ENCODE peak calls at places on chromosomes 7 and 10, in four cellular contexts. J is mesendoderm, Q is H9, H is neuronal stem cell. S is an unnamed sample.

GRCh38 chr10:36462194-36462593 is 663.2 kb upstream of the ANKRD30A start:
- DNase-seq in J (no peak), Q (no peak), H (no peak), S (peak; percentile 22)

GRCh38 chr7:21640150-21640549 is 97.3 kb downstream of the DNAH11 start:
- DNase-seq in J (no peak), Q (no peak), H (no peak), S (no peak)

GRCh38 chr7:52168085-52168484 is 851.5 kb upstream of the COBL start:
- DNase-seq in J (peak; percentile 59), Q (peak; percentile 61), H (no peak), S (no peak)

GRCh38 chr7:110842796-110843195 is 248.1 kb upstream of the LRRN3 start:
- DNase-seq in J (no peak), Q (no peak), H (no peak), S (no peak)

GRCh38 chr7:42272793-42273665 is 36.0 kb upstream of the GLI3 start:
- DNase-seq in J (peak; percentile 81), Q (peak; percentile 34), H (no peak), S (peak; percentile 59)

GRCh38 chr10:69242844-69243212 is 22.7 kb downstream of the HKDC1 start:
- DNase-seq in J (no peak), Q (no peak), H (no peak), S (no peak)

GRCh38 chr7:90824386-90825307 is 228.5 kb downstream of the CDK14 start:
- DNase-seq in J (no peak), Q (no peak), H (no peak), S (peak; percentile 91)

GRCh38 chr7:134752006-134752760 is 27.3 kb upstream of the CALD1 start:
- DNase-seq in J (no peak), Q (no peak), H (no peak), S (peak; percentile 71)

GRCh38 chr10:132630156-132630555 is 92.6 kb downstream of the INPP5A start:
- DNase-seq in J (no peak), Q (no peak), H (no peak), S (no peak)

GRCh38 chr10:121325490-121326231 is 272.6 kb downstream of the FGFR2 start:
- DNase-seq in J (no peak), Q (no peak), H (no peak), S (no peak)

GRCh38 chr7:52355059-52355458 is 680.4 kb upstream of the POM121L12 start:
- DNase-seq in J (peak; percentile 43), Q (peak; percentile 52), H (no peak), S (no peak)

GRCh38 chr10:34290412-34291082 is 524.5 kb downstream of the PARD3 start:
- DNase-seq in J (no peak), Q (no peak), H (no peak), S (peak; percentile 87)

GRCh38 chr7:22394739-22395138 is 37.8 kb upstream of the RAPGEF5 start:
- DNase-seq in J (no peak), Q (no peak), H (no peak), S (no peak)

GRCh38 chr7:98209166-98209920 is 1.9 kb upstream of the BHLHA15 start:
- DNase-seq in J (no peak), Q (no peak), H (no peak), S (no peak)

GRCh38 chr7:40915061-40915460 is 780.3 kb downstream of the SUGCT start:
- DNase-seq in J (no peak), Q (no peak), H (no peak), S (peak; percentile 65)

GRCh38 chr7:156473476-156474240 is 166.9 kb upstream of the RNF32 start:
- DNase-seq in J (peak; percentile 44), Q (peak; percentile 49), H (peak; percentile 12), S (peak; percentile 19)

GRCh38 chr7:153640586-153640985 is 411.6 kb upstream of the DPP6 start:
- DNase-seq in J (no peak), Q (no peak), H (no peak), S (no peak)

GRCh38 chr10:79381804-79382221 is 34.5 kb downstream of the PPIF start:
- DNase-seq in J (peak; percentile 80), Q (peak; percentile 39), H (no peak), S (peak; percentile 84)

GRCh38 chr7:36752026-36752735 is 27.9 kb upstream of the AOAH start:
- DNase-seq in J (no peak), Q (no peak), H (no peak), S (no peak)

GRCh38 chr7:11540271-11540761 is 291.7 kb downstream of the THSD7A start:
- DNase-seq in J (no peak), Q (no peak), H (no peak), S (no peak)

GRCh38 chr10:52050429-52051047 is 263.5 kb upstream of the DKK1 start:
- DNase-seq in J (no peak), Q (no peak), H (no peak), S (no peak)

GRCh38 chr10:98676895-98677294 is 230.2 kb upstream of the HPS1 start:
- DNase-seq in J (peak; percentile 69), Q (no peak), H (no peak), S (no peak)

GRCh38 chr10:70317272-70317942 is 33.6 kb upstream of the NPFFR1 start:
- DNase-seq in J (no peak), Q (no peak), H (no peak), S (no peak)

GRCh38 chr7:105006367-105007139 is 7.5 kb upstream of the KMT2E start:
- DNase-seq in J (peak; percentile 26), Q (no peak), H (no peak), S (no peak)

GRCh38 chr7:22732556-22733126 is 5.6 kb downstream of the IL6 start:
- DNase-seq in J (no peak), Q (no peak), H (no peak), S (peak; percentile 45)

GRCh38 chr7:116876664-116877442 is 14.5 kb downstream of the CAPZA2 start:
- DNase-seq in J (peak; percentile 91), Q (no peak), H (no peak), S (peak; percentile 38)

GRCh38 chr10:25068152-25069058 is 52.0 kb downstream of the THNSL1 start:
- DNase-seq in J (peak; percentile 78), Q (peak; percentile 71), H (no peak), S (peak; percentile 84)

GRCh38 chr10:111488668-111489067 is 411.8 kb downstream of the ADRA2A start:
- DNase-seq in J (peak; percentile 26), Q (no peak), H (no peak), S (no peak)

GRCh38 chr7:24102988-24103387 is 181.0 kb upstream of the NPY start:
- DNase-seq in J (peak; percentile 62), Q (no peak), H (no peak), S (no peak)
- H3K4ac ChIP-seq in J (no peak overlapping the region), Q (no peak overlapping the region), H (no peak overlapping the region), S (no peak overlapping the region)

GRCh38 chr10:6212806-6213205 is 10.1 kb downstream of the PFKFB3 start:
- DNase-seq in J (no peak), Q (no peak), H (no peak), S (no peak)

GRCh38 chr10:6213908-6214307 is 11.2 kb downstream of the PFKFB3 start:
- DNase-seq in J (peak; percentile 53), Q (no peak), H (no peak), S (no peak)

GRCh38 chr10:6211341-6212265 is 8.9 kb downstream of the PFKFB3 start:
- DNase-seq in J (peak; percentile 44), Q (peak; percentile 27), H (peak; percentile 56), S (peak; percentile 46)

GRCh38 chr10:6213257-6213905 is 10.6 kb downstream of the PFKFB3 start:
- DNase-seq in J (no peak), Q (no peak), H (no peak), S (no peak)

GRCh38 chr10:6212266-6212640 is 9.5 kb downstream of the PFKFB3 start:
- DNase-seq in J (no peak), Q (no peak), H (no peak), S (no peak)
- H3K4ac ChIP-seq in J (no peak overlapping the region), Q (no peak overlapping the region), H (peak overlapping the region; percentile 0), S (peak overlapping the region; percentile 34)

GRCh38 chr7:157853076-157853788 is 516.4 kb downstream of the DNAJB6 start:
- DNase-seq in J (no peak), Q (no peak), H (no peak), S (no peak)
- H3K4ac ChIP-seq in J (no peak overlapping the region), Q (no peak overlapping the region), H (no peak overlapping the region), S (no peak overlapping the region)

GRCh38 chr10:102449321-102450123 is 1.8 kb downstream of the C10orf95 start:
- DNase-seq in J (peak; percentile 91), Q (peak; percentile 91), H (no peak), S (no peak)
- H3K4ac ChIP-seq in J (peak overlapping the region; percentile 62), Q (no peak overlapping the region), H (no peak overlapping the region), S (peak overlapping the region; percentile 47)

GRCh38 chr7:46007990-46008643 is 87.0 kb upstream of the IGFBP3 start:
- DNase-seq in J (no peak), Q (no peak), H (no peak), S (no peak)

GRCh38 chr7:46015107-46015868 is 94.2 kb upstream of the IGFBP3 start:
- DNase-seq in J (peak; percentile 97), Q (peak; percentile 88), H (peak; percentile 82), S (peak; percentile 26)

GRCh38 chr7:46007194-46007593 is 86.1 kb upstream of the IGFBP3 start:
- DNase-seq in J (no peak), Q (no peak), H (no peak), S (peak; percentile 13)

GRCh38 chr7:46011501-46011900 is 90.4 kb upstream of the IGFBP3 start:
- DNase-seq in J (peak; percentile 82), Q (no peak), H (no peak), S (no peak)

DNA sequence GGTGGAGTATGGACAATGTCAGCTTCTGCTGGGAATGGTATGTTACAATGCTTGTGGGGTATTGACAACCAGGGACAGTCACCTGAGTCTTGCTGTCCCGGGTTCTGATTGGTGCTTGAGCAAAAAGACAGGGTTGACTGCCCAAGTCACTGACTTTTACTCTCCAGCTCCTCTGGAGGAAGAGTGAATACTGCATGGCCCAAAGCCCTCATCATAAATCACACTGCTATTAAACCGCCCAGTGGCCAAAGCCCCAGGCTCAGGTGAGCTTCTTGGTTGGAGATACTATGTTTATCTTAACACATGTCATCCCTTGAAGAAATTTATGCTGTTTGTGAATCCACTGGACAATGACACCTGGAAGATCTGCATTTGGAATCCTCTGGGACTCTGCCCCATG is 90.0 kb upstream of the IGFBP3 start:
- DNase-seq in J (peak; percentile 41), Q (no peak), H (no peak), S (no peak)
- H3K4ac ChIP-seq in J (peak overlapping the region; percentile 66), Q (no peak overlapping the region), H (no peak overlapping the region), S (no peak overlapping the region)

GRCh38 chr10:59958882-59959281 is 52.5 kb upstream of the CCDC6 start:
- DNase-seq in J (no peak), Q (no peak), H (no peak), S (no peak)
- H3K4ac ChIP-seq in J (no peak overlapping the region), Q (no peak overlapping the region), H (no peak overlapping the region), S (no peak overlapping the region)